ENCODE peak calls at places on chromosomes 4 and X, in five cellular contexts. N is testis; D is OCI-LY7; L is aorta; P is CD4-positive, alpha-beta memory T cell. W is an unnamed sample.

GRCh38 chrX:27057883-27058282 is 405.3 kb downstream of the PPP4R3C start:
- DNase-seq in L (no peak), D (no peak), P (no peak), N (no peak), W (no peak)

GRCh38 chrX:140572724-140573123 is 67.9 kb upstream of the SOX3 start:
- DNase-seq in D (peak; percentile 31), N (peak; percentile 49), L (no peak), P (no peak), W (no peak)

GRCh38 chrX:142036111-142036510 is 132.4 kb downstream of the MAGEC1 start:
- DNase-seq in N (no peak), L (no peak), P (no peak), D (no peak), W (no peak)

GRCh38 chr4:181278941-181279340 is 964.3 kb upstream of the TENM3 start:
- DNase-seq in L (no peak), N (no peak), P (no peak), D (no peak), W (no peak)

GRCh38 chr4:183285886-183286285 is 34.2 kb downstream of the CLDN22 start:
- DNase-seq in P (no peak), D (no peak), L (no peak), N (no peak), W (no peak)

GRCh38 chrX:11739796-11740195 is 18.2 kb upstream of the MSL3 start:
- DNase-seq in N (no peak), P (no peak), D (no peak), L (no peak), W (no peak)

GRCh38 chr4:23822181-23822580 is 67.7 kb downstream of the PPARGC1A start:
- DNase-seq in D (no peak), L (no peak), P (no peak), N (no peak), W (no peak)

GRCh38 chr4:57059890-57060716 is 50.1 kb downstream of the IGFBP7 start:
- DNase-seq in L (no peak), N (no peak), P (no peak), D (no peak), W (no peak)

GRCh38 chr4:28007693-28008092 is 1147.1 kb downstream of the STIM2 start:
- DNase-seq in P (no peak), N (no peak), D (no peak), L (no peak), W (no peak)

GRCh38 chr4:65623509-65623908 is 46.8 kb downstream of the EPHA5 start:
- DNase-seq in D (no peak), L (no peak), N (no peak), P (no peak), W (no peak)

GRCh38 chrX:39904816-39905474 is 192.8 kb downstream of the BCOR start:
- DNase-seq in N (no peak), D (no peak), L (no peak), P (no peak), W (peak; percentile 32)

GRCh38 chr4:53651142-53651720 is 59.9 kb upstream of the LNX1 start:
- DNase-seq in D (no peak), N (no peak), P (no peak), L (no peak), W (no peak)

GRCh38 chr4:80197132-80197573 is at the start of gene PRDM8:
- DNase-seq in N (no peak), P (no peak), D (no peak), L (no peak), W (no peak)
- H3K4me3 ChIP-seq in N (peak within 1 kb of the TSS; percentile 2), P (peak within 1 kb of the TSS; percentile 25), D (no peak within 1 kb of the TSS), L (peak within 1 kb of the TSS; percentile 11), W (no peak within 1 kb of the TSS)

GRCh38 chrX:134898450-134898849 is 92.3 kb upstream of the SMIM10 start:
- DNase-seq in P (no peak), D (no peak), L (no peak), N (no peak), W (no peak)

GRCh38 chrX:134896194-134896593 is 94.6 kb upstream of the SMIM10 start:
- DNase-seq in L (no peak), P (no peak), N (no peak), D (no peak), W (no peak)

GRCh38 chrX:134895785-134896184 is 95.0 kb upstream of the SMIM10 start:
- DNase-seq in L (no peak), N (no peak), D (no peak), P (no peak), W (no peak)

GRCh38 chrX:134891652-134892051 is 99.1 kb upstream of the SMIM10 start:
- DNase-seq in P (no peak), L (no peak), D (no peak), N (no peak), W (no peak)

DNA sequence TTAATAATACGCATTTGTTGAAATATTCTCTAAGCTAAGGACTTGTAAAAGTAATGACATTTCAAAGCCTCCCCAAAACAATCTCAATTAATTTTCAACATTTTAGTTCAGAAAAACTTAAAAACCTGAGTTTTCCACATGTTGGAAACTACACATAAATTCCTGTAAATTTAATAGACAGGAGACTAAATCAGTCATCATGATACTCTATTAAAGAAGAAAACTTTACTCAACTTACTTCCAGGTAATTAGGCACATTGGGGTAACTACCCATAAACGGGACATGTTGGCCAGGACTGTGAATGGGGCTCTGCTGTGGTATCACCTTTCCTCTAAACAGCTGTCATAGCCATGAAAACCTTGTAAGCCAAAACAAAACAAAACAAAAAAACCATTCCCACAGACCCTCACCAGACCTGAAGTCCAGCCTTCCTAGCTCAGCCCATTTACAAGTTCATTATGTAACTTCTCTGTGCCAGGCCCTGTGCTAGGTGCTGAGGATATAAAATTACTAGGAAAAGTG is 96.4 kb upstream of the SMIM10 start:
- DNase-seq in N (no peak), L (no peak), P (no peak), D (no peak), W (no peak)
- H3K27ac ChIP-seq in N (no peak overlapping the region), L (no peak overlapping the region), P (no peak overlapping the region), D (no peak overlapping the region), W (no peak overlapping the region)

DNA sequence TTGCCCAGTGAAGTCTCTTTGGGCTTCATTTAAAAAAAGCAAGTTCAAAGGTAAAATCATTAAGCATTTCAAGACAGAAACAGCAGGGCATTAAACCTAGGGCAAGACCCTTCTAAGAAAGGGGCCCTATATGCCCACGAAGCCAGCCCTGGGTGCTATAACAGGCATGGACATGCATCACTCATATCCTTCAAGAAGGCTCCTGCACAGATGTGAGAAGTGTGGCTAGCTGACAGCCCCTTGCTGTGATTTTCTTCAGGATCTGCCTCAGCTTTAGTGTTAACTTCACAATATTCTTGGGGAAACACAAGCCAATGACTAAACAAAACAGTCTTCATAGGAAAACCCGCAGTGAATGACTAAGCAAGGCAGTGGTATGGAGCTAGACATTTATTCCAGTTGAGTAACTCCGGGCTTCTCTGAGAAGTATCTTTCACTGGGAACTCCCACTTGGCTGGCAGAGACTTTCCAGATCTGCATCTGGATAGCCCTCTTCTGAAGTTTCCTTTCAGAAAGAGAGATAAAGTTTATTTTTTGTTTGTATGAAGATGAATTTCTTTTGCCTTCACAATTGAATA is 11.9 kb upstream of the MAOA start:
- DNase-seq in L (no peak), D (no peak), N (no peak), P (no peak), W (no peak)
- H3K4me3 ChIP-seq in L (no peak overlapping the region), D (no peak overlapping the region), N (no peak overlapping the region), P (no peak overlapping the region), W (no peak overlapping the region)

DNA sequence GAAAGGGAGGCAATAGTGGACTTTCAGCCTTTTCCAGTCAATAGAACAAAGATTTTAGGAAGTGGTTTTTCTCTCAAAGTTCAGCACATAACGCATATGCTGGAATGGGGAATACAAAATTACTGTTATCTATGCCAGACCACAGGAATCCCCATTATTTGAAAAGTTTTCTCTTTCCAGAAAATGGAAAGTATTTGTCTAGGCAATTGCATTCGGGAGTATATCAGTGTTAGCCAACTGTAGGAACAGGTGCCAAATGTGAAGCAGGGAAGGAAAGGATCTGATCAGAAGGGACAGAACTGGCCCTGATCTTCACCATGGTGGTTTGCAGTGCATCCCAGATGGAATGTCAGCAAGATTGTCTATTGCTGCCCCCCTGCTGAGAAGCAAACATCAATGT is 213.6 kb downstream of the CPE start:
- DNase-seq in D (no peak), L (no peak), N (no peak), P (no peak), W (no peak)
- H3K27ac ChIP-seq in D (no peak overlapping the region), L (no peak overlapping the region), N (no peak overlapping the region), P (no peak overlapping the region), W (no peak overlapping the region)